ENCODE peak calls at places on chromosome X, in eight cellular contexts. X is body of pancreas, L is fibroblast of the aortic adventitia, I is cardiac muscle cell, Z is IMR-90, D is AG09309, Y is cardiac fibroblast, N is endothelial cell. T is an unnamed sample.

GRCh38 chrX:23554304-23554703 is 113.0 kb upstream of the PRDX4 start:
- DNase-seq in X (no peak), L (peak; percentile 71), I (peak; percentile 60), Z (peak; percentile 50), D (peak; percentile 7), Y (peak; percentile 69), N (no peak), T (peak; percentile 0)

GRCh38 chrX:45850775-45851433 is 650.2 kb upstream of the DIPK2B start:
- DNase-seq in X (peak; percentile 8), L (peak; percentile 34), I (peak; percentile 42), Z (peak; percentile 28), D (no peak), Y (peak; percentile 49), N (peak; percentile 26), T (no peak)

GRCh38 chrX:38282044-38282443 is 45.3 kb downstream of the RPGR start:
- DNase-seq in X (no peak), L (peak; percentile 50), I (peak; percentile 48), Z (no peak), D (no peak), Y (peak; percentile 38), N (peak; percentile 3), T (no peak)

GRCh38 chrX:119698835-119699234 is 5.9 kb upstream of the SEPTIN6 start:
- DNase-seq in X (no peak), L (peak; percentile 81), I (peak; percentile 79), Z (peak; percentile 67), D (no peak), Y (peak; percentile 69), N (peak; percentile 30), T (peak; percentile 30)

GRCh38 chrX:41352329-41352801 is 18.4 kb downstream of the DDX3X start:
- DNase-seq in X (no peak), L (no peak), I (no peak), Z (no peak), D (no peak), Y (no peak), N (no peak), T (no peak)

GRCh38 chrX:19863237-19864223 is 23.9 kb downstream of the SH3KBP1 start:
- DNase-seq in X (no peak), L (no peak), I (no peak), Z (peak; percentile 29), D (no peak), Y (peak; percentile 58), N (no peak), T (no peak)

GRCh38 chrX:153818571-153819397 is 11.6 kb downstream of the PDZD4 start:
- DNase-seq in X (peak; percentile 57), L (no peak), I (peak; percentile 12), Z (no peak), D (no peak), Y (no peak), N (peak; percentile 65), T (no peak)

GRCh38 chrX:6149231-6149870 is 79.3 kb downstream of the NLGN4X start:
- DNase-seq in X (no peak), L (no peak), I (no peak), Z (no peak), D (no peak), Y (no peak), N (no peak), T (no peak)

GRCh38 chrX:71579136-71579989 is 1.1 kb downstream of the GCNA start:
- DNase-seq in X (no peak), L (no peak), I (no peak), Z (no peak), D (no peak), Y (no peak), N (no peak), T (no peak)

GRCh38 chrX:85611926-85612325 is 232.5 kb upstream of the POF1B start:
- DNase-seq in X (no peak), L (peak; percentile 23), I (peak; percentile 5), Z (peak; percentile 22), D (peak; percentile 3), Y (peak; percentile 22), N (no peak), T (no peak)

GRCh38 chrX:110182362-110182761 is 135.5 kb downstream of the AMMECR1 start:
- DNase-seq in X (no peak), L (peak; percentile 49), I (no peak), Z (peak; percentile 43), D (no peak), Y (peak; percentile 76), N (no peak), T (no peak)

GRCh38 chrX:1167466-1167865 is 45.0 kb downstream of the CRLF2 start:
- DNase-seq in X (no peak), L (no peak), I (no peak), Z (no peak), D (no peak), Y (no peak), N (no peak), T (no peak)

GRCh38 chrX:15579778-15580747 is 20.7 kb downstream of the ACE2 start:
- DNase-seq in X (peak; percentile 43), L (peak; percentile 93), I (peak; percentile 87), Z (peak; percentile 4), D (no peak), Y (peak; percentile 4), N (no peak), T (no peak)

GRCh38 chrX:44778254-44778653 is 65.6 kb upstream of the DUSP21 start:
- DNase-seq in X (no peak), L (no peak), I (no peak), Z (no peak), D (no peak), Y (no peak), N (no peak), T (no peak)

GRCh38 chrX:45208121-45208856 is 7.6 kb upstream of the DIPK2B start:
- DNase-seq in X (no peak), L (no peak), I (no peak), Z (no peak), D (no peak), Y (peak; percentile 0), N (no peak), T (no peak)

GRCh38 chrX:104335765-104336164 is 81.0 kb upstream of the ESX1 start:
- DNase-seq in X (no peak), L (peak; percentile 64), I (peak; percentile 71), Z (peak; percentile 90), D (peak; percentile 68), Y (peak; percentile 86), N (no peak), T (peak; percentile 38)

DNA sequence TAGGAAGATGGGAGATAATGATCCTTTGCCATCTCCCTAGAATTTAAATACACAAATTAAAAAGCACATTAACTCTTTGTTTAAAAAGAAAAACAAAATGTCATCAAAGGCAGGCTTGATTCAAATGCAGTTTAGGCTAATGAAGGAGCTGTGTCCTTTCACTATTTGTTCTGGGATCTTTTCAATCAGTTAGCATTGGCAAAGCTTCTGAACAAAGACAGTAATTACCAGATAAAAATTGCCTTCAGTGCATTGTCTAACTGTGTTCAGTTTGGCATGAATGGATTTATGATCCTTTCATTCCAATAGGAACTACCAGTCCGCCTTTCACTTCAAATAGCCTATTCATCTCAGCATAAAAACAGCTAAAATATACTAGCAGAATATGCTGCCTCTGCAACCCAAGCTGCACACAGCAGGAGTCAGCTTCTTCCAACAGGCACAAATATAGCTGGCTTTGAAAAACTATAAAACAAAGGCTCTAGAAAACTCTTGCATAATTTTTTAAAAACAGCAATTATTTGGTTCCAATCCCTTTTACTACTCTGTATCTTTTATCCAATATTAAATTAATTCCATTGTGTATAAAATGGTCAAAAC is 49.8 kb upstream of the ATXN3L start:
- DNase-seq in X (no peak), L (no peak), I (no peak), Z (no peak), D (no peak), Y (no peak), N (no peak), T (no peak)
- TF ChIP-seq CTCF in X (no peak), L (peak; percentile 13), I (no peak), Z (no peak), D (no peak), Y (no peak), N (no peak), T (no peak)

GRCh38 chrX:49842603-49843002 is 13.5 kb downstream of the PAGE4 start:
- DNase-seq in X (no peak), L (no peak), I (no peak), Z (no peak), D (no peak), Y (no peak), N (no peak), T (no peak)

GRCh38 chrX:49840679-49841078 is 11.6 kb downstream of the PAGE4 start:
- DNase-seq in X (peak; percentile 91), L (peak; percentile 24), I (peak; percentile 60), Z (peak; percentile 35), D (no peak), Y (peak; percentile 51), N (peak; percentile 73), T (no peak)

GRCh38 chrX:49838374-49838773 is 9.3 kb downstream of the PAGE4 start:
- DNase-seq in X (peak; percentile 47), L (peak; percentile 35), I (peak; percentile 24), Z (peak; percentile 15), D (no peak), Y (peak; percentile 28), N (peak; percentile 24), T (no peak)
- TF ChIP-seq CTCF in X (peak; percentile 54), L (peak; percentile 56), I (peak; percentile 39), Z (peak; percentile 56), D (peak; percentile 63), Y (peak; percentile 46), N (no peak), T (peak; percentile 60)

DNA sequence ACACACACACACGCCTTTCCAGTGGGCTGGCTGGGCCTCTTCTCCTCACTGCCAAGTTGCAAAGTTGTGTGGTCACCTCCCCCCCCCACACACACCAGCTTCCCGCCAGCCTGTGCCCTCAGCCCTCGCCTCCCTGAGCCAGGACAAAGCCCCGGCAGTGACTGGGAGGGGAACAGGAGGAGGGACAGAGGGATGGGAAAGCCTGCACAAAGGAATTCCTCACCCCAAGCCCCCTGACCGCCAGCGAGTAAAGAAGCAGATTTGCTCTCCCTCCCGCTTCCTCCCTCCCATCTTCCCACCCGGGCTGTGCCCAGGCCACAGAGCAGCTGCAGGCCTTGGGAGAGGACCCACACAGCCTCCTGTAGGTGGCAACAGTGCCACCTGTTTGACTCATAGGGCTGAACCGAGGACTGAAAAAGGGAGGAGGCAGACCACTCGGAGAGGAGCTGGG is at the start of gene GDPD2:
- DNase-seq in X (peak; percentile 62), L (peak; percentile 35), I (peak; percentile 48), Z (no peak), D (no peak), Y (no peak), N (peak; percentile 28), T (no peak)
- TF ChIP-seq CTCF in X (peak; percentile 45), L (no peak), I (no peak), Z (no peak), D (peak; percentile 25), Y (no peak), N (no peak), T (no peak)

GRCh38 chrX:12949927-12950656 is 24.8 kb upstream of the TMSB4X start:
- DNase-seq in X (peak; percentile 72), L (peak; percentile 91), I (peak; percentile 90), Z (peak; percentile 92), D (peak; percentile 84), Y (peak; percentile 94), N (no peak), T (peak; percentile 62)

GRCh38 chrX:12953420-12953819 is 21.5 kb upstream of the TMSB4X start:
- DNase-seq in X (no peak), L (no peak), I (no peak), Z (no peak), D (no peak), Y (no peak), N (no peak), T (no peak)

GRCh38 chrX:12949205-12949926 is 25.5 kb upstream of the TMSB4X start:
- DNase-seq in X (no peak), L (peak; percentile 60), I (peak; percentile 41), Z (peak; percentile 41), D (peak; percentile 51), Y (peak; percentile 56), N (no peak), T (no peak)

GRCh38 chrX:12951590-12951965 is 23.3 kb upstream of the TMSB4X start:
- DNase-seq in X (no peak), L (no peak), I (no peak), Z (no peak), D (no peak), Y (no peak), N (no peak), T (no peak)

GRCh38 chrX:12950851-12951589 is 23.9 kb upstream of the TMSB4X start:
- DNase-seq in X (no peak), L (no peak), I (peak; percentile 29), Z (no peak), D (no peak), Y (peak; percentile 8), N (peak; percentile 63), T (no peak)
- TF ChIP-seq CTCF in X (no peak), L (peak; percentile 40), I (peak; percentile 27), Z (peak; percentile 26), D (peak; percentile 54), Y (peak; percentile 7), N (peak; percentile 28), T (peak; percentile 14)